ENCODE peak calls at places on chromosomes 7 and 10, in six cellular contexts. P is CD8-positive, alpha-beta T cell; B is GM23338; Z is heart right ventricle; N is heart left ventricle; Y is fibroblast of lung. E is an unnamed sample.

GRCh38 chr10:34766256-34766580 is 48.9 kb downstream of the PARD3 start:
- DNase-seq in P (no peak), B (no peak), Z (no peak), N (no peak), Y (peak; percentile 24), E (no peak)

GRCh38 chr10:30559118-30559684 is 70.4 kb downstream of the LYZL2 start:
- DNase-seq in P (no peak), B (no peak), Z (no peak), N (no peak), Y (no peak), E (peak; percentile 77)

GRCh38 chr10:90571876-90572275 is 286.0 kb downstream of the HTR7 start:
- DNase-seq in P (no peak), B (no peak), Z (no peak), N (no peak), Y (peak; percentile 56), E (no peak)

GRCh38 chr10:123848564-123849457 is 42.8 kb downstream of the CPXM2 start:
- DNase-seq in P (no peak), B (no peak), Z (no peak), N (no peak), Y (no peak), E (no peak)

GRCh38 chr7:27161721-27162547 is 3.4 kb downstream of the HOXA9 start:
- DNase-seq in P (no peak), B (peak; percentile 42), Z (no peak), N (peak; percentile 49), Y (no peak), E (no peak)

GRCh38 chr7:33692956-33693355 is 212.4 kb upstream of the BMPER start:
- DNase-seq in P (no peak), B (no peak), Z (no peak), N (no peak), Y (peak; percentile 59), E (no peak)

GRCh38 chr10:69065406-69066361 is 22.2 kb upstream of the SRGN start:
- DNase-seq in P (no peak), B (no peak), Z (peak; percentile 41), N (no peak), Y (peak; percentile 60), E (no peak)

GRCh38 chr10:1050555-1050954 is 1.6 kb upstream of the IDI1 start:
- DNase-seq in P (no peak), B (peak; percentile 68), Z (no peak), N (no peak), Y (no peak), E (no peak)

GRCh38 chr10:52368725-52369124 is 54.6 kb downstream of the DKK1 start:
- DNase-seq in P (no peak), B (peak; percentile 36), Z (no peak), N (no peak), Y (no peak), E (no peak)

GRCh38 chr7:113928113-113928512 is 9.3 kb upstream of the PPP1R3A start:
- DNase-seq in P (no peak), B (no peak), Z (no peak), N (no peak), Y (no peak), E (no peak)

GRCh38 chr10:25813511-25813910 is 120.5 kb upstream of the MYO3A start:
- DNase-seq in P (no peak), B (no peak), Z (no peak), N (no peak), Y (no peak), E (no peak)

GRCh38 chr10:80590585-80591125 is 53.0 kb downstream of the SH2D4B start:
- DNase-seq in P (no peak), B (no peak), Z (no peak), N (no peak), Y (no peak), E (no peak)

GRCh38 chr10:110337401-110337800 is 32.7 kb upstream of the SMNDC1 start:
- DNase-seq in P (no peak), B (no peak), Z (no peak), N (no peak), Y (no peak), E (no peak)

GRCh38 chr7:135508853-135509588 is 881 bp downstream of the CNOT4 start:
- DNase-seq in P (no peak), B (peak; percentile 26), Z (no peak), N (no peak), Y (peak; percentile 39), E (peak; percentile 52)

GRCh38 chr10:114239117-114239993 is at the start of gene VWA2:
- DNase-seq in P (no peak), B (peak; percentile 77), Z (peak; percentile 47), N (peak; percentile 72), Y (no peak), E (peak; percentile 28)

GRCh38 chr7:128217972-128218652 is 23.0 kb upstream of the LEP start:
- DNase-seq in P (no peak), B (peak; percentile 52), Z (no peak), N (no peak), Y (no peak), E (no peak)

GRCh38 chr7:148699772-148700629 is 1.3 kb downstream of the CUL1 start:
- DNase-seq in P (no peak), B (peak; percentile 55), Z (no peak), N (no peak), Y (peak; percentile 58), E (no peak)

GRCh38 chr7:79593819-79594218 is 140.4 kb upstream of the MAGI2 start:
- DNase-seq in P (no peak), B (no peak), Z (no peak), N (no peak), Y (no peak), E (no peak)

GRCh38 chr7:138345567-138345966 is 114.5 kb upstream of the TRIM24 start:
- DNase-seq in P (no peak), B (no peak), Z (no peak), N (no peak), Y (no peak), E (no peak)

GRCh38 chr10:3720228-3721019 is 64.6 kb downstream of the KLF6 start:
- DNase-seq in P (no peak), B (no peak), Z (no peak), N (no peak), Y (peak; percentile 98), E (peak; percentile 48)

GRCh38 chr10:101273736-101274135 is 44.5 kb upstream of the LBX1 start:
- DNase-seq in P (no peak), B (no peak), Z (no peak), N (no peak), Y (no peak), E (no peak)

GRCh38 chr10:88187472-88187871 is 324.0 kb downstream of the PTEN start:
- DNase-seq in P (no peak), B (no peak), Z (no peak), N (no peak), Y (no peak), E (no peak)

GRCh38 chr10:117997673-117998072 is 49.1 kb downstream of the RAB11FIP2 start:
- DNase-seq in P (no peak), B (no peak), Z (no peak), N (no peak), Y (no peak), E (no peak)

GRCh38 chr10:64430690-64431323 is 909.6 kb downstream of the REEP3 start:
- DNase-seq in P (no peak), B (peak; percentile 86), Z (no peak), N (no peak), Y (peak; percentile 5), E (peak; percentile 52)

GRCh38 chr10:74207681-74208080 is 56.7 kb downstream of the ADK start:
- DNase-seq in P (no peak), B (no peak), Z (no peak), N (no peak), Y (no peak), E (no peak)

GRCh38 chr10:44102726-44103255 is 282.1 kb downstream of the CXCL12 start:
- DNase-seq in P (no peak), B (no peak), Z (no peak), N (no peak), Y (no peak), E (no peak)

GRCh38 chr7:114922151-114922651 is 307 bp downstream of the MDFIC start:
- DNase-seq in P (peak; percentile 28), B (peak; percentile 59), Z (peak; percentile 77), N (peak; percentile 84), Y (peak; percentile 54), E (peak; percentile 18)

GRCh38 chr7:5143106-5143505 is 46.9 kb upstream of the WIPI2 start:
- DNase-seq in P (peak; percentile 38), B (no peak), Z (no peak), N (no peak), Y (no peak), E (no peak)

GRCh38 chr10:8051109-8051781 is 3.2 kb upstream of the GATA3 start:
- DNase-seq in P (no peak), B (peak; percentile 71), Z (no peak), N (no peak), Y (no peak), E (no peak)
- H3K27me3 ChIP-seq in P (peaks cover 60% of the 10 kb centered on the region), B (peaks cover 97% of the 10 kb centered on the region), Z (peaks cover 98% of the 10 kb centered on the region), N (peaks cover 61% of the 10 kb centered on the region), Y (peaks cover 83% of the 10 kb centered on the region), E (peaks cover 2% of the 10 kb centered on the region)

GRCh38 chr7:11743016-11743415 is 89.0 kb downstream of the THSD7A start:
- DNase-seq in P (no peak), B (no peak), Z (no peak), N (no peak), Y (no peak), E (no peak)
- H3K4me1 ChIP-seq in P (no peaks in the 10 kb centered on the region), B (no peaks in the 10 kb centered on the region), Z (no peaks in the 10 kb centered on the region), N (no peaks in the 10 kb centered on the region), Y (no peaks in the 10 kb centered on the region), E (no peaks in the 10 kb centered on the region)

GRCh38 chr10:18793951-18794350 is 134.7 kb downstream of the ARL5B start:
- DNase-seq in P (no peak), B (peak; percentile 54), Z (no peak), N (no peak), Y (peak; percentile 72), E (no peak)
- TF ChIP-seq CTCF in P (no peak), B (peak; percentile 62), Z (peak; percentile 37), N (peak; percentile 15), Y (peak; percentile 68), E (peak; percentile 35)

GRCh38 chr10:50622497-50623298 is 1.1 kb downstream of the SGMS1 start:
- DNase-seq in P (peak; percentile 22), B (peak; percentile 42), Z (peak; percentile 57), N (peak; percentile 77), Y (peak; percentile 51), E (peak; percentile 54)

GRCh38 chr10:50625663-50626062 is 1.9 kb upstream of the SGMS1 start:
- DNase-seq in P (no peak), B (peak; percentile 79), Z (no peak), N (no peak), Y (peak; percentile 23), E (no peak)

GRCh38 chr10:50624154-50624865 is 554 bp upstream of the SGMS1 start:
- DNase-seq in P (peak; percentile 97), B (peak; percentile 97), Z (peak; percentile 98), N (peak; percentile 99), Y (peak; percentile 96), E (peak; percentile 94)

GRCh38 chr10:50623299-50624153 is at the start of gene SGMS1:
- DNase-seq in P (peak; percentile 74), B (peak; percentile 83), Z (peak; percentile 91), N (peak; percentile 94), Y (peak; percentile 83), E (peak; percentile 79)

DNA sequence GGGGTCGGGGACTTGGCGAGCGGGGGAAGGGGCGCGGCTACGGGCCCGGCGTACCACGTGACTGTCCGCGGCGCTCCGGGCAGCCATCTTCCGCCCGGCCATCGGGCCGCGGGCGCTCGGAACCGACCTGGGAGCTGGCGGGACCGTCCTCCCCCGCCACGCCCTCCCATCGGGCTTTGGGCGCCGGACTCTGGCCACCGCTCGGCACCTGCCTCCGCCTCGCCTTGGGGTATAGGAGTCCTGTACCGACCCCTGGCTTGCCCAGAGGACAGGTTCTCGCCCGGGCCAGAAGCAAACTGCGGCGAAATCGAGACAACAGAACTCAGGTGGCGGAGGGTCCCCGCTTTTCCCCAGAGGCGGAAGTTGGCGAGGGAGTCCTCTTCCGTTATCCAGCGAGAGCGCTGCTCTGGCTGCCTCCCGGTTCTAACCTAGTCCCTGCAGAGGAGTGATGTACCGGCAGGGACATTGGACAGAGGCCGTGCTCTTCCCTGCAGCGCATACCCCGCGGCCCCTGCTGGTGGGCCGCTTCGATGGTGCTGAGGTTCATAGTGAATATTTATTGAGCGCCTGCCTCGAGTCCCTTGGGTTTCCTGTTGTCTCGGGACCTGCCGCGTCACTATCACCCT is 1.2 kb upstream of the SGMS1 start:
- DNase-seq in P (peak; percentile 40), B (peak; percentile 84), Z (peak; percentile 61), N (peak; percentile 93), Y (peak; percentile 67), E (peak; percentile 84)
- H3K27me3 ChIP-seq in P (no peaks in the 10 kb centered on the region), B (peaks cover 4% of the 10 kb centered on the region), Z (no peaks in the 10 kb centered on the region), N (no peaks in the 10 kb centered on the region), Y (no peaks in the 10 kb centered on the region), E (no peaks in the 10 kb centered on the region)